ENCODE peak calls at places on chromosomes 13 and 19, in eight cellular contexts. D is breast epithelium; T is HEK293T; O is adrenal gland; I is fibroblast of lung; A is activated naive CD8-positive, alpha-beta T cell treated with anti-CD3 and anti-CD28 coated beads, Interleukin-2, amount 50 U/mL, for 24 hours; Q is fibroblast of the aortic adventitia; Y is choroid plexus epithelial cell. H is an unnamed sample.

GRCh38 chr13:101098873-101099272 is 317.4 kb downstream of the NALCN start:
- DNase-seq in T (no peak), Y (no peak), A (no peak), I (no peak), Q (no peak), O (no peak), D (no peak), H (no peak)

GRCh38 chr13:45847554-45848224 is 3.9 kb downstream of the SIAH3 start:
- DNase-seq in T (no peak), I (peak), Y (peak), O (peak), A (no peak), Q (no peak), D (no peak), H (no peak)

GRCh38 chr13:68727788-68728187 is 1379.8 kb upstream of the ATXN8OS start:
- DNase-seq in Q (no peak), Y (no peak), O (no peak), D (no peak), T (no peak), I (no peak), A (no peak), H (no peak)

GRCh38 chr13:33146843-33147611 is 130.8 kb downstream of the KL start:
- DNase-seq in I (no peak), A (no peak), O (no peak), T (no peak), D (no peak), Y (no peak), Q (no peak), H (no peak)

GRCh38 chr19:35199481-35199880 is 29.1 kb downstream of the FAM187B start:
- DNase-seq in I (no peak), Y (no peak), A (no peak), T (no peak), O (no peak), D (no peak), Q (no peak), H (no peak)

GRCh38 chr13:28251462-28251861 is 113.1 kb downstream of the PAN3 start:
- DNase-seq in O (no peak), T (no peak), Y (no peak), Q (no peak), D (no peak), I (no peak), A (no peak), H (no peak)

GRCh38 chr13:93268327-93269028 is 41.9 kb downstream of the GPC6 start:
- DNase-seq in T (no peak), Y (peak), D (no peak), Q (no peak), A (no peak), I (no peak), O (no peak), H (no peak)

GRCh38 chr13:31887311-31887710 is 144.3 kb upstream of the FRY start:
- DNase-seq in A (no peak), Q (peak), I (peak), O (no peak), D (no peak), Y (peak), T (no peak), H (no peak)

GRCh38 chr19:13962738-13963602 is 10.7 kb downstream of the DCAF15 start:
- DNase-seq in O (no peak), T (no peak), I (peak), Q (no peak), A (no peak), D (no peak), Y (no peak), H (no peak)

GRCh38 chr13:37914781-37915391 is 45.3 kb upstream of the TRPC4 start:
- DNase-seq in O (no peak), A (no peak), D (no peak), Y (peak), T (no peak), I (peak), Q (peak), H (no peak)

GRCh38 chr13:113834496-113835200 is 29.2 kb downstream of the GAS6 start:
- DNase-seq in Y (no peak), D (no peak), I (no peak), T (no peak), Q (no peak), O (no peak), A (no peak), H (no peak)

GRCh38 chr19:4284176-4284958 is 5.3 kb downstream of the SHD start:
- DNase-seq in O (no peak), Y (peak), D (no peak), A (no peak), T (peak), Q (no peak), I (no peak), H (peak)

GRCh38 chr13:73903561-73903960 is 230.6 kb downstream of the KLF12 start:
- DNase-seq in O (no peak), A (no peak), I (no peak), Q (no peak), Y (no peak), D (no peak), T (no peak), H (no peak)

GRCh38 chr19:28169168-28169862 is 1043.6 kb downstream of the UQCRFS1 start:
- DNase-seq in A (no peak), Q (no peak), I (no peak), D (no peak), T (no peak), Y (no peak), O (no peak), H (no peak)

GRCh38 chr19:11457115-11457514 is 21.7 kb downstream of the PRKCSH start:
- DNase-seq in Q (no peak), Y (peak), T (no peak), A (no peak), I (no peak), D (no peak), O (no peak), H (no peak)

GRCh38 chr19:4064551-4065260 is 2.0 kb downstream of the ZBTB7A start:
- DNase-seq in I (peak), T (no peak), Y (no peak), A (peak), D (no peak), Q (no peak), O (peak), H (no peak)

GRCh38 chr19:45160870-45161714 is at the start of gene NKPD1:
- DNase-seq in A (no peak), I (no peak), D (peak), Q (no peak), T (no peak), Y (no peak), O (no peak), H (no peak)

GRCh38 chr13:38688674-38689073 is 1.8 kb downstream of the FREM2 start:
- DNase-seq in D (no peak), O (no peak), I (no peak), Y (no peak), Q (no peak), T (no peak), A (no peak), H (no peak)

GRCh38 chr19:10290876-10291553 is 1.3 kb downstream of the ICAM5 start:
- DNase-seq in D (no peak), O (no peak), I (no peak), Q (no peak), A (peak), Y (peak), T (peak), H (peak)

H was measured in SHP77.